ENCODE peak calls at places on chromosome 20, in nine cellular contexts. E is upper lobe of right lung; D is lower leg skin; F is mucosa of gallbladder; X is NCI-H69; S is CD4-positive, CD25-positive, alpha-beta regulatory T cell; Q is brain microvascular endothelial cell; A is GM12865; P is progenitor cell of endocrine pancreas. B is an unnamed sample.

GRCh38 chr20:44176833-44177533 is 10.0 kb downstream of the JPH2 start:
- DNase-seq in F (peak), D (no peak), X (no peak), A (no peak), S (no peak), Q (no peak), E (no peak), P (no peak), B (peak)

GRCh38 chr20:19815553-19815991 is 57.5 kb downstream of the RIN2 start:
- DNase-seq in D (no peak), F (no peak), Q (peak), P (no peak), A (peak), S (no peak), E (no peak), X (no peak), B (no peak)

GRCh38 chr20:45436732-45437485 is 21.0 kb downstream of the PIGT start:
- DNase-seq in X (peak), D (peak), Q (peak), P (peak), F (peak), A (peak), E (peak), S (peak), B (peak)

GRCh38 chr20:63068711-63069367 is 62.1 kb upstream of the BHLHE23 start:
- DNase-seq in S (no peak), P (no peak), X (no peak), Q (no peak), A (no peak), D (no peak), E (peak), F (no peak), B (no peak)

GRCh38 chr20:38498909-38499308 is 26.3 kb downstream of the RALGAPB start:
- DNase-seq in F (no peak), Q (no peak), A (no peak), P (no peak), S (no peak), X (no peak), D (no peak), E (no peak), B (no peak)

GRCh38 chr20:33733654-33734576 is 2.1 kb downstream of the ZNF341 start:
- DNase-seq in D (no peak), Q (peak), S (no peak), X (peak), A (peak), E (no peak), F (peak), P (no peak), B (no peak)

GRCh38 chr20:41072919-41073318 is 44.3 kb downstream of the TOP1 start:
- DNase-seq in F (no peak), P (no peak), X (no peak), S (no peak), E (no peak), A (no peak), Q (no peak), D (no peak), B (no peak)

GRCh38 chr20:17641520-17641964 is 40.5 kb downstream of the RRBP1 start:
- DNase-seq in Q (no peak), A (no peak), P (no peak), S (no peak), E (no peak), D (no peak), X (no peak), F (no peak), B (no peak)